ENCODE peak calls at places on chromosome 4, in eight cellular contexts. Y is activated T-helper 1 cell treated with anti-CD3 and anti-CD28 coated beads, Interleukin-2, amount 50 U/mL, for 16 hours; Q is neural progenitor cell; G is left colon; T is HS-5; F is T-cell; I is MCF 10A; K is WERI-Rb-1. X is an unnamed sample.

GRCh38 chr4:80237992-80238391 is 28.5 kb upstream of the FGF5 start:
- DNase-seq in I (peak; percentile 78), K (no peak), Y (no peak), F (no peak), Q (no peak), G (no peak), T (peak; percentile 94), X (no peak)

GRCh38 chr4:27293831-27294230 is 433.2 kb downstream of the STIM2 start:
- DNase-seq in K (no peak), T (no peak), Y (no peak), I (peak; percentile 26), G (no peak), F (no peak), Q (no peak), X (no peak)

GRCh38 chr4:39062499-39062898 is 467 bp downstream of the KLHL5 start:
- DNase-seq in F (no peak), Y (no peak), T (no peak), G (no peak), I (no peak), K (no peak), Q (no peak), X (no peak)

GRCh38 chr4:151226004-151226932 is 50.7 kb upstream of the PRSS48 start:
- DNase-seq in F (no peak), I (peak; percentile 79), Q (no peak), K (no peak), T (peak; percentile 81), G (no peak), Y (no peak), X (no peak)

GRCh38 chr4:188930822-188931221 is 791.6 kb downstream of the TRIML1 start:
- DNase-seq in I (peak; percentile 16), T (no peak), Y (no peak), G (no peak), F (no peak), Q (peak; percentile 38), K (peak; percentile 30), X (no peak)

GRCh38 chr4:110751991-110752390 is 129.1 kb upstream of the PITX2 start:
- DNase-seq in Q (no peak), Y (no peak), I (no peak), T (no peak), K (no peak), F (no peak), G (no peak), X (no peak)

GRCh38 chr4:45036677-45037076 is 310.3 kb upstream of the GNPDA2 start:
- DNase-seq in K (peak; percentile 33), T (no peak), Y (no peak), G (no peak), Q (peak; percentile 44), I (peak; percentile 32), F (no peak), X (no peak)

GRCh38 chr4:27397886-27398285 is 537.2 kb downstream of the STIM2 start:
- DNase-seq in T (peak; percentile 79), F (no peak), Q (no peak), I (peak; percentile 3), G (no peak), K (no peak), Y (no peak), X (no peak)

GRCh38 chr4:121096629-121097028 is 24.3 kb upstream of the NDNF start:
- DNase-seq in G (no peak), Q (peak; percentile 18), Y (no peak), K (no peak), F (no peak), I (peak; percentile 36), T (no peak), X (no peak)

GRCh38 chr4:100517864-100518341 is at the start of gene EMCN:
- DNase-seq in Y (no peak), Q (no peak), K (no peak), G (no peak), T (no peak), F (no peak), I (no peak), X (no peak)

GRCh38 chr4:183352546-183352945 is 30.3 kb upstream of the CLDN24 start:
- DNase-seq in T (no peak), Y (no peak), Q (no peak), K (peak; percentile 56), F (no peak), G (no peak), I (no peak), X (no peak)

GRCh38 chr4:38669233-38669632 is 5.2 kb downstream of the KLF3 start:
- DNase-seq in I (no peak), Q (no peak), F (no peak), T (no peak), K (no peak), Y (no peak), G (no peak), X (no peak)